ENCODE peak calls at places on chromosomes 16 and 17, in six cellular contexts. W is uterus, B is PC-9, M is left ventricle myocardium inferior, Q is aorta, A is K562. Z is an unnamed sample.
A peak's percentile ranks its signal among the peaks of the same experiment; 100 is the strongest.

GRCh38 chr17:66633322-66633965 is 201.5 kb upstream of the CACNG5 start:
- DNase-seq in W (no peak), Q (no peak), B (no peak), A (no peak), M (no peak), Z (peak; percentile 17)

GRCh38 chr16:77169650-77170236 is 21.2 kb upstream of the MON1B start:
- DNase-seq in M (no peak), Q (no peak), A (peak; percentile 60), B (peak; percentile 37), W (no peak), Z (no peak)

GRCh38 chr17:40956401-40957254 is 10.1 kb downstream of the KRT39 start:
- DNase-seq in W (no peak), B (peak; percentile 33), A (no peak), M (no peak), Q (no peak), Z (no peak)

GRCh38 chr16:85316321-85316919 is 204.1 kb upstream of the CIBAR2 start:
- DNase-seq in B (peak; percentile 66), A (peak; percentile 97), Q (peak; percentile 89), W (no peak), M (peak; percentile 48), Z (no peak)

GRCh38 chr16:26816885-26817571 is 249.7 kb upstream of the C16orf82 start:
- DNase-seq in B (no peak), W (no peak), A (peak; percentile 27), Q (no peak), M (no peak), Z (no peak)

GRCh38 chr16:4360538-4361021 is 9.5 kb upstream of the PAM16 start:
- DNase-seq in Q (no peak), W (no peak), A (peak; percentile 79), B (no peak), M (no peak), Z (no peak)

GRCh38 chr17:7133424-7133823 is 18.8 kb upstream of the ASGR2 start:
- DNase-seq in Q (peak; percentile 76), W (no peak), B (peak; percentile 25), M (peak; percentile 39), A (peak; percentile 26), Z (peak; percentile 59)

GRCh38 chr17:20989481-20989880 is 53.3 kb downstream of the USP22 start:
- DNase-seq in A (no peak), B (no peak), W (no peak), M (no peak), Q (no peak), Z (no peak)

GRCh38 chr16:9050102-9050830 is 41.2 kb upstream of the HAPSTR1 start:
- DNase-seq in W (no peak), Q (no peak), B (no peak), A (peak; percentile 64), M (no peak), Z (peak; percentile 8)

GRCh38 chr17:57506253-57506911 is 238.7 kb downstream of the CCDC182 start:
- DNase-seq in M (no peak), W (no peak), Q (no peak), B (no peak), A (no peak), Z (no peak)

GRCh38 chr17:57484081-57484666 is 227.9 kb downstream of the MSI2 start:
- DNase-seq in A (no peak), Q (no peak), W (no peak), M (no peak), B (no peak), Z (no peak)

GRCh38 chr16:58043571-58044155 is 18.1 kb downstream of the MMP15 start:
- DNase-seq in A (no peak), W (no peak), M (no peak), Q (no peak), B (no peak), Z (no peak)

GRCh38 chr17:36534117-36534880 is at the start of gene MYO19:
- DNase-seq in Q (peak; percentile 90), W (peak; percentile 58), M (peak; percentile 62), B (peak; percentile 66), A (peak; percentile 78), Z (no peak)

GRCh38 chr16:35753559-35754390 is 2294.4 kb downstream of the TP53TG3F start:
- DNase-seq in Q (no peak), A (no peak), B (no peak), W (no peak), M (no peak), Z (no peak)

GRCh38 chr17:29583324-29584248 is 5.9 kb downstream of the GIT1 start:
- DNase-seq in M (peak; percentile 16), B (no peak), Q (no peak), W (peak; percentile 28), A (no peak), Z (no peak)

GRCh38 chr16:22734313-22734869 is 79.6 kb upstream of the HS3ST2 start:
- DNase-seq in M (no peak), A (no peak), Q (no peak), W (no peak), B (no peak), Z (no peak)

GRCh38 chr16:48963306-48963705 is 318.3 kb downstream of the CBLN1 start:
- DNase-seq in B (no peak), W (no peak), Q (no peak), A (no peak), M (no peak), Z (no peak)

GRCh38 chr16:85554114-85554790 is 58.9 kb upstream of the GSE1 start:
- DNase-seq in B (peak; percentile 63), A (peak; percentile 47), M (peak; percentile 67), Q (no peak), W (peak; percentile 68), Z (peak; percentile 43)

GRCh38 chr17:39208893-39209292 is 8.8 kb downstream of the RPL19 start:
- DNase-seq in M (no peak), Q (no peak), B (no peak), W (no peak), A (peak; percentile 62), Z (no peak)

GRCh38 chr17:72273301-72274056 is 152.7 kb downstream of the SOX9 start:
- DNase-seq in W (no peak), M (no peak), B (peak; percentile 43), Q (no peak), A (no peak), Z (no peak)

GRCh38 chr16:66366433-66367299 is at the start of gene CDH5:
- DNase-seq in B (no peak), A (no peak), M (peak; percentile 77), Q (no peak), W (peak; percentile 62), Z (no peak)

GRCh38 chr16:55668337-55669281 is 12.8 kb downstream of the SLC6A2 start:
- DNase-seq in M (no peak), B (peak; percentile 86), Q (peak; percentile 57), A (no peak), W (no peak), Z (no peak)

GRCh38 chr16:49341706-49342105 is 31.9 kb upstream of the C16orf78 start:
- DNase-seq in M (no peak), W (no peak), Q (no peak), A (no peak), B (no peak), Z (peak; percentile 15)

GRCh38 chr17:9343513-9343912 is 232.1 kb downstream of the STX8 start:
- DNase-seq in M (no peak), W (peak; percentile 22), Q (no peak), B (no peak), A (no peak), Z (no peak)

GRCh38 chr16:25691519-25692091 is at the start of gene HS3ST4:
- DNase-seq in W (no peak), B (no peak), A (no peak), M (no peak), Q (no peak), Z (no peak)
- H3K27ac ChIP-seq in W (no peak within 1 kb of the TSS), B (no peak within 1 kb of the TSS), A (no peak within 1 kb of the TSS), M (no peak within 1 kb of the TSS), Q (no peak within 1 kb of the TSS), Z (no peak within 1 kb of the TSS)

DNA sequence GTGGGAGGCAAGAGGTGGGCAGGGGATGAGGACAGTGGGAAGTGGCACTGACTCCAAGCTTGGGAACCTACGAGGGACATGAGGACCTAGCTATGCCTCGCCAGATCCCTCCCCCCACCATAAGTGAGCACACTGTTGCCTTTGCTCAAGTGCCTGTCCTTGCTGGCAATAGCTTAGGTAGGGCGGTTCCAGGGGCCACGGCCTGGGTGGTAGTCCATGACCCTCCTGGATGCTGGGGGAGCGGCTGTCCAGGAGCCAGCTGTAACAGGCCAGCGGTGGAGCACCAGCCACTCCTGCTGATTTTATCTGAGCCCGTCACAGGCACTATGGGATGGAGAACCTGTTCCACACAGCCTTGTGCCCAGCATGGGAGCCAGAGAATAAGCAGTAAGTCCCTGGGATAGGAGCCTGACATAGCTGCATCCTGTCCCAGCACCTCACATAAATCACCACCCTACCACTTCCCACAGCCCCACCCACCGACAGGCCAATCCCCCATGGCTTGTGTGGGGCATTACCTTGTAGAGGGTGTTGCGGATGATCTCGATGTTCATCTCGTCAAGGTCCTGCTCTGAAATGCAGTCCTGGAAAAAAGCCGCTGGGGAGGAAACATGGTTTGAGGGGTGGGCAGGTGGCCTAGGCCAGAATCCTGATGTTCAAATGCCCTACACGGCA is 11.8 kb downstream of the HSD11B2 start:
- DNase-seq in B (no peak), W (peak; percentile 73), A (no peak), M (no peak), Q (no peak), Z (no peak)
- H3K27ac ChIP-seq in B (no peak overlapping the region), W (peak overlapping the region; percentile 78), A (no peak overlapping the region), M (peak overlapping the region; percentile 76), Q (no peak overlapping the region), Z (no peak overlapping the region)

DNA sequence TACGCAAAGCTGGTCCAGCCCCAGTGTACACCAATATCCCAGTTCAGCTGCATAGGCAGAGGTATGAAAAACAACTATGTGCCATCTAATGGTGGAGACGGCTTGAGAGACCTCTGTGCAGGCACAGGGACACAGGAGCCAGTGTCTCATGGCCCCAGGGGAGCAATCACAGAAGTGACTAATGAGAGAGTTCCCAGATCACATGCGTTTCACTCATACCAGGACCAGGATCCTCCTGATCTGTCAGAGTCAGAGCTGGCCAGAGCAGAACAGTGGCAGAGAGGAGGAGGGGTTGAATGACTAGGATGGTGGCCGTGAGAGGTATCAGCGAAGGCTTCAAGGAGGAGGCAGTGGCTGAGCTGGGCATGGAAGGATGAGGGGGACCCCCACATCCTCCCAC is 41.1 kb downstream of the TMEM132E start:
- DNase-seq in B (no peak), M (no peak), A (no peak), Q (no peak), W (no peak), Z (no peak)
- H3K27ac ChIP-seq in B (no peak overlapping the region), M (no peak overlapping the region), A (no peak overlapping the region), Q (no peak overlapping the region), W (no peak overlapping the region), Z (no peak overlapping the region)

GRCh38 chr16:963913-964695 is 6.7 kb downstream of the LMF1 start:
- DNase-seq in B (peak; percentile 35), M (no peak), Q (peak; percentile 67), A (no peak), W (no peak), Z (no peak)

GRCh38 chr16:966505-966904 is 4.3 kb downstream of the LMF1 start:
- DNase-seq in M (no peak), Q (peak; percentile 59), B (no peak), A (no peak), W (no peak), Z (no peak)

GRCh38 chr16:966035-966434 is 4.7 kb downstream of the LMF1 start:
- DNase-seq in Q (peak; percentile 70), M (no peak), W (no peak), B (no peak), A (no peak), Z (no peak)

GRCh38 chr16:965487-965886 is 5.3 kb downstream of the LMF1 start:
- DNase-seq in W (no peak), Q (peak; percentile 25), A (no peak), M (no peak), B (no peak), Z (no peak)

GRCh38 chr16:964696-965395 is 5.9 kb downstream of the LMF1 start:
- DNase-seq in Q (peak; percentile 64), W (no peak), A (no peak), M (no peak), B (peak; percentile 46), Z (peak; percentile 54)
- H3K27ac ChIP-seq in Q (no peak overlapping the region), W (no peak overlapping the region), A (no peak overlapping the region), M (no peak overlapping the region), B (no peak overlapping the region), Z (no peak overlapping the region)